ENCODE peak calls at places on chromosomes 3 and 15, in ten cellular contexts. D, V, F, R, S, M, H, K, J and L are unnamed samples.

GRCh38 chr3:129919806-129920205 is 26.3 kb upstream of the TMCC1 start:
- DNase-seq in V (no peak), R (no peak), S (no peak), K (no peak), D (no peak), J (no peak), H (no peak), F (no peak), M (no peak), L (no peak)

GRCh38 chr15:65342493-65342892 is 35.3 kb downstream of the IGDCC3 start:
- DNase-seq in M (no peak), K (no peak), D (no peak), F (no peak), V (no peak), H (no peak), J (no peak), S (no peak), R (no peak), L (no peak)

GRCh38 chr3:135103913-135104312 is 308.9 kb downstream of the EPHB1 start:
- DNase-seq in S (no peak), R (no peak), M (no peak), K (no peak), J (peak), F (no peak), D (no peak), V (no peak), H (no peak), L (no peak)

GRCh38 chr3:10889206-10889960 is 73.4 kb downstream of the SLC6A11 start:
- DNase-seq in S (no peak), V (no peak), J (no peak), K (no peak), D (no peak), H (no peak), R (no peak), M (no peak), F (no peak), L (no peak)

GRCh38 chr3:52195823-52196331 is 2.1 kb upstream of the ALAS1 start:
- DNase-seq in S (no peak), M (no peak), H (no peak), K (no peak), D (peak), F (peak), J (peak), R (no peak), V (peak), L (peak)

GRCh38 chr3:30332196-30333021 is 274.0 kb upstream of the TGFBR2 start:
- DNase-seq in S (no peak), J (no peak), M (no peak), D (peak), K (no peak), F (no peak), V (no peak), H (no peak), R (no peak), L (no peak)

GRCh38 chr3:54056521-54056920 is 65.8 kb upstream of the CACNA2D3 start:
- DNase-seq in J (peak), S (no peak), R (no peak), V (peak), F (no peak), K (no peak), D (no peak), M (no peak), H (no peak), L (no peak)

GRCh38 chr3:144923051-144923450 is 951.4 kb downstream of the DIPK2A start:
- DNase-seq in F (no peak), H (no peak), K (no peak), J (peak), R (no peak), M (no peak), D (no peak), V (peak), S (no peak), L (peak)

GRCh38 chr3:31980530-31981205 is 394 bp downstream of the OSBPL10 start:
- DNase-seq in R (peak), M (peak), F (peak), V (peak), H (no peak), D (peak), J (peak), K (peak), S (peak), L (peak)

GRCh38 chr3:47961815-47962606 is 54.2 kb downstream of the MAP4 start:
- DNase-seq in J (no peak), D (no peak), R (no peak), K (peak), S (no peak), M (no peak), V (no peak), F (no peak), H (no peak), L (peak)

GRCh38 chr15:78842519-78842918 is 30.2 kb upstream of the MORF4L1 start:
- DNase-seq in K (peak), D (no peak), H (no peak), R (no peak), J (no peak), F (no peak), V (no peak), S (no peak), M (no peak), L (no peak)

GRCh38 chr3:182364323-182364722 is 429.0 kb upstream of the ATP11B start:
- DNase-seq in R (no peak), F (no peak), H (peak), M (no peak), S (no peak), D (no peak), K (no peak), J (no peak), V (no peak), L (no peak)

GRCh38 chr15:74664028-74664616 is 31.7 kb downstream of the EDC3 start:
- DNase-seq in H (no peak), R (no peak), D (peak), M (no peak), S (peak), J (peak), V (peak), K (no peak), F (peak), L (peak)

GRCh38 chr3:125240496-125240895 is 27.9 kb upstream of the SLC12A8 start:
- DNase-seq in D (peak), R (no peak), M (no peak), K (no peak), F (no peak), V (peak), S (no peak), J (peak), H (no peak), L (peak)

GRCh38 chr3:113231391-113231790 is 20.0 kb downstream of the BOC start:
- DNase-seq in F (no peak), H (no peak), S (no peak), J (peak), R (no peak), V (peak), K (no peak), D (no peak), M (no peak), L (peak)

GRCh38 chr3:72123908-72124441 is 339.0 kb upstream of the PROK2 start:
- DNase-seq in M (peak), S (peak), V (peak), H (peak), D (no peak), R (no peak), K (peak), F (peak), J (peak), L (peak)

GRCh38 chr3:49668414-49668797 is 5.7 kb upstream of the APEH start:
- DNase-seq in K (no peak), V (no peak), S (no peak), J (no peak), F (no peak), R (no peak), H (no peak), M (no peak), D (no peak), L (no peak)

GRCh38 chr3:143848707-143849106 is 439 bp upstream of the SLC9A9 start:
- DNase-seq in V (no peak), S (no peak), K (no peak), F (no peak), M (no peak), R (no peak), J (no peak), D (no peak), H (no peak), L (no peak)

GRCh38 chr3:138389841-138390581 is 41.6 kb downstream of the MRAS start:
- DNase-seq in J (peak), V (peak), M (peak), H (peak), F (no peak), S (peak), K (no peak), D (no peak), R (no peak), L (peak)

GRCh38 chr3:77191640-77192039 is 151.7 kb downstream of the ROBO2 start:
- DNase-seq in M (no peak), S (no peak), F (no peak), H (no peak), D (no peak), K (no peak), J (no peak), V (no peak), R (no peak), L (no peak)

GRCh38 chr3:77247817-77248216 is 207.9 kb downstream of the ROBO2 start:
- DNase-seq in K (no peak), H (no peak), J (no peak), R (no peak), S (no peak), F (no peak), D (no peak), M (no peak), V (no peak), L (no peak)

GRCh38 chr3:184466413-184466960 is 86.6 kb downstream of the CHRD start:
- DNase-seq in V (peak), F (peak), M (peak), R (peak), J (peak), D (no peak), S (peak), H (no peak), K (no peak), L (peak)

GRCh38 chr3:63519426-63519825 is 133.0 kb upstream of the SNTN start:
- DNase-seq in F (no peak), M (no peak), K (no peak), H (no peak), R (no peak), V (peak), J (peak), S (no peak), D (no peak), L (peak)

GRCh38 chr3:149339931-149340309 is 6.5 kb upstream of the TM4SF18 start:
- DNase-seq in M (peak), D (peak), R (no peak), S (peak), K (no peak), F (peak), H (peak), V (peak), J (peak), L (peak)

GRCh38 chr15:69210574-69210973 is 50.1 kb downstream of the GLCE start:
- DNase-seq in J (no peak), F (no peak), M (no peak), V (no peak), R (no peak), H (no peak), K (no peak), D (no peak), S (no peak), L (no peak)

GRCh38 chr3:53114412-53115074 is 15.7 kb downstream of the RFT1 start:
- DNase-seq in M (no peak), F (no peak), D (no peak), R (no peak), J (peak), V (no peak), H (no peak), K (no peak), S (no peak), L (peak)

GRCh38 chr3:164451083-164451910 is 627.0 kb downstream of the SI start:
- DNase-seq in S (peak), H (no peak), M (no peak), J (no peak), V (peak), R (no peak), D (no peak), K (no peak), F (peak), L (no peak)

GRCh38 chr3:73509066-73509465 is 115.7 kb downstream of the PDZRN3 start:
- DNase-seq in K (no peak), S (no peak), M (no peak), V (no peak), H (no peak), J (no peak), D (no peak), R (no peak), F (no peak), L (no peak)

GRCh38 chr3:54909236-54909635 is 18.6 kb downstream of the LRTM1 start:
- DNase-seq in H (no peak), F (no peak), V (no peak), M (no peak), J (no peak), S (no peak), D (no peak), R (no peak), K (no peak), L (no peak)

GRCh38 chr15:65336767-65337435 is 32.4 kb downstream of the RNU5B-1 start:
- DNase-seq in K (no peak), R (no peak), V (no peak), H (no peak), F (no peak), S (no peak), J (no peak), M (no peak), D (no peak), L (no peak)

DNA sequence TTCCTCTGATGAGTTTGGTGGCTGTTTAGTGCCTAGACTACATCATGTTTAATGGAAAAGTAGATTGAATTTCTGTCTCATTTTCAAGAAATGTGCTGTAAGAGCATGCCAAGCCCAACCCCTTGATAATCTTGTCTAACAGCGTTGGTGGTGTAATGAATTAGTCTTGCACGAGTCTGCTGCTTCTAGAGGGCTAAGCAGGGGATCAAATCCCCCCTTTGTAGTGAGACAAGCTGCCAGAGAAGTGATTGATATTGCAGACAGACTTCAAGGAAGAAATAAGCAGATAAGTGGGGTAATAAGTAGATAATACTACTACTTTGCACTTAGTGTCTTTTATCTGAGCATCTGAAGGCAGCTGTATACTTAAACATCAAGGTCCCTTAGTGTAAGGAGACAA is 141.4 kb downstream of the TP63 start:
- DNase-seq in S (no peak), K (no peak), F (no peak), D (no peak), M (no peak), R (no peak), J (peak), H (no peak), V (peak), L (no peak)
- H3K4me3 ChIP-seq in S (no peak), K (no peak), F (no peak), D (no peak), M (no peak), R (no peak), J (no peak), H (no peak), V (no peak), L (no peak)

GRCh38 chr3:154280161-154280560 is 44.1 kb downstream of the DHX36 start:
- DNase-seq in V (no peak), D (no peak), S (no peak), J (no peak), K (no peak), R (no peak), F (no peak), M (no peak), H (no peak), L (no peak)
- TF ChIP-seq CTCF in V (no peak), D (no peak), S (no peak), J (no peak), K (no peak), R (no peak), F (no peak), M (no peak), H (no peak), L (no peak)

DNA sequence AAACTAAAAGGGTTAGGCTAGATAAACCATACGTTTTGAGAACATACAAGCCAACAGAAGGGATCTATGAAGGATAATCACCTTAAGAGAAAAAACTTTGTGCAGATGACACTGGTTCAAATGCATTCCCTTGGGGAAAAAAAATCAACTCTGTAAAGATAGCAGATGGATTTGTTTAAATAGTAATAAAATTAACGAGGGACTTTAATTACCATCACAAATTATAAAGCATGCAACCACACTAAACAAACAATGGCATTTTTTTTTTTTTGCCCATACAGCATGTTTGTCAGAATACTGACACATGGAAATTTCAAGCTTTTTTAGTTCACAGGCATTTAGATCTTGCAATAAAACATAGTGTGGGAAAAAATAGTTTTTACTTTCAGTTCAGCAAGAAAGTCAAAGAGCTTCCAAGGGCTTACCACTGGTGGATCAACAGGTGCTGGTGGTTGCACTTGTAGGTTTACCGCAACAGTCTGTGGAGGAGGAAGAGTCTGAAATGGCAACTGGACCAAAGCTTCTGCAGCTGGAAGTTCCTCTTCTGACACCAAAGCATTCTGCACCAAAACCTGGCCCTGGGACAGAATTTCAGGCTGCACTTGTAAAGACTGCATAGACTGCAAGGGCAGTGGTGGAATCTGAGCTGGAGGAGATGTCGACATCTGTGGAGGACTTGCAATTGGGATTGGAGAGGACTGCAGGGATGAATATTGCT is 53.1 kb downstream of the PHC3 start:
- DNase-seq in V (no peak), M (no peak), F (no peak), H (no peak), D (no peak), J (no peak), R (no peak), S (no peak), K (peak), L (no peak)
- H3K4me3 ChIP-seq in V (no peak), M (no peak), F (no peak), H (no peak), D (no peak), J (no peak), R (no peak), S (no peak), K (peak), L (no peak)

GRCh38 chr3:8097690-8098089 is 403.9 kb upstream of the LMCD1 start:
- DNase-seq in J (no peak), M (no peak), H (no peak), F (no peak), D (no peak), K (no peak), S (no peak), V (no peak), R (no peak), L (no peak)
- TF ChIP-seq CTCF in J (peak), M (no peak), H (no peak), F (no peak), D (no peak), K (no peak), S (no peak), V (no peak), R (peak), L (no peak)

GRCh38 chr3:14413381-14414071 is 11.1 kb downstream of the SLC6A6 start:
- DNase-seq in F (no peak), S (no peak), V (no peak), K (no peak), D (peak), J (peak), R (peak), M (no peak), H (no peak), L (peak)
- H3K4me3 ChIP-seq in F (no peak), S (no peak), V (no peak), K (no peak), D (no peak), J (no peak), R (no peak), M (no peak), H (no peak), L (no peak)

GRCh38 chr15:63473999-63474809 is 30.2 kb upstream of the USP3 start:
- DNase-seq in M (no peak), J (peak), R (peak), F (no peak), V (peak), D (no peak), S (no peak), K (peak), H (no peak), L (peak)
- TF ChIP-seq CTCF in M (no peak), J (no peak), R (no peak), F (no peak), V (peak), D (no peak), S (no peak), K (no peak), H (no peak), L (no peak)

GRCh38 chr15:100092034-100092433 is 249.7 kb downstream of the ADAMTS17 start:
- DNase-seq in F (no peak), D (no peak), R (no peak), M (no peak), J (no peak), V (no peak), K (no peak), H (no peak), S (no peak), L (no peak)
- H3K4me3 ChIP-seq in F (no peak), D (no peak), R (no peak), M (no peak), J (no peak), V (no peak), K (no peak), H (no peak), S (no peak), L (no peak)